ENCODE peak calls at places on chromosomes 11 and 22, in nine cellular contexts. R is A549, P is upper lobe of left lung, O is right lobe of liver, I is prostate gland, W is heart left ventricle, L is Peyer's patch, T is H1, G is adrenal gland. Z is an unnamed sample.

GRCh38 chr11:112844530-112844929 is 116.7 kb upstream of the NCAM1 start:
- DNase-seq in I (no peak), L (no peak), G (no peak), P (no peak), O (no peak), T (peak; percentile 22), R (no peak), W (no peak), Z (no peak)

GRCh38 chr22:19799322-19800190 is 39.0 kb downstream of the TBX1 start:
- DNase-seq in I (no peak), W (no peak), P (peak; percentile 85), G (no peak), L (no peak), O (peak; percentile 47), R (no peak), T (no peak), Z (peak; percentile 75)

GRCh38 chr11:88181776-88182175 is 6.5 kb upstream of the RAB38 start:
- DNase-seq in P (no peak), I (peak; percentile 39), L (no peak), R (no peak), O (no peak), T (no peak), W (no peak), G (no peak), Z (no peak)

GRCh38 chr11:125933030-125933813 is 12.6 kb upstream of the VSIG10L2 start:
- DNase-seq in G (no peak), P (no peak), I (no peak), W (no peak), T (no peak), O (no peak), R (no peak), L (no peak), Z (no peak)

GRCh38 chr11:110565690-110566336 is 136.1 kb downstream of the FDX1 start:
- DNase-seq in I (peak; percentile 8), R (no peak), O (no peak), G (peak; percentile 31), P (peak; percentile 16), L (no peak), W (no peak), T (no peak), Z (no peak)

GRCh38 chr11:79437274-79437980 is 3.4 kb downstream of the TENM4 start:
- DNase-seq in O (peak; percentile 62), R (no peak), L (peak; percentile 55), I (peak; percentile 44), G (peak; percentile 73), T (peak; percentile 86), P (peak; percentile 93), W (peak; percentile 75), Z (peak; percentile 75)

GRCh38 chr22:26239561-26239960 is 70.3 kb downstream of the SEZ6L start:
- DNase-seq in P (no peak), W (no peak), O (no peak), G (peak; percentile 32), I (no peak), T (no peak), L (no peak), R (no peak), Z (no peak)

GRCh38 chr11:130913268-130913667 is 3.0 kb downstream of the SNX19 start:
- DNase-seq in L (no peak), R (no peak), P (no peak), T (no peak), O (no peak), I (no peak), G (no peak), W (no peak), Z (no peak)

GRCh38 chr22:32413715-32414114 is 1.7 kb upstream of the RTCB start:
- DNase-seq in I (no peak), O (no peak), G (no peak), P (no peak), W (no peak), T (no peak), L (no peak), R (peak; percentile 10), Z (peak; percentile 8)

GRCh38 chr11:69487391-69487790 is 5.9 kb downstream of the LINC01488 start:
- DNase-seq in R (no peak), W (no peak), O (peak; percentile 40), P (no peak), L (no peak), G (no peak), I (no peak), T (no peak), Z (no peak)

GRCh38 chr22:49705216-49705600 is 122.5 kb downstream of the BRD1 start:
- DNase-seq in P (no peak), R (no peak), W (no peak), G (no peak), I (no peak), T (no peak), L (peak; percentile 10), O (no peak), Z (no peak)

DNA sequence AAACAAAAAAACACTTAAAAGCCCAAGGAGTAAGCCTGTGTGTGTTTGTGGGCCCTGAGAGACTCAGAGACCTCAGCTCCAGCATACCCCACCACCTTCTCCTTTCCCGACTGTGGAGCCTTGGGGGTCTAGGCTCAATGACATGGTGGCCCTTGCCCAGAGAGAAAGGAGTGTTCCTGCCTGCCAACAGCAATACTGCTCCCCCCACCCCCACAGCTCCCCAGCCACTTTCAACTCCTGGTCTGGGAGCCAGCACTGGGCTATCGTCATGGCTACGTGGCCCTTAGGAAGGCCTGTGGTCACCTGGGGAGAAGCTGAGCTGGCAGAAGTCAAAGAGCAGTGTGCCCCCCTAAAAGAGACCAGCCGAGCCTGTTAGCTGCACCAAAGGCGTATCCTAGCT is 2.6 kb downstream of the PPP1R14B start:
- DNase-seq in I (no peak), G (no peak), R (no peak), W (no peak), T (no peak), L (no peak), P (no peak), O (no peak), Z (no peak)
- TF ChIP-seq POLR2A in I (no peak), G (no peak), R (no peak), W (no peak), T (no peak), L (no peak), P (no peak), O (no peak), Z (no peak)

GRCh38 chr11:47417712-47418111 is 8.5 kb downstream of the PSMC3 start:
- DNase-seq in R (no peak), W (peak; percentile 23), I (no peak), L (no peak), G (no peak), P (no peak), T (no peak), O (no peak), Z (no peak)

GRCh38 chr11:47413908-47414684 is 5.7 kb downstream of the SLC39A13 start:
- DNase-seq in O (no peak), W (peak; percentile 72), P (peak; percentile 76), G (no peak), T (no peak), R (no peak), I (no peak), L (no peak), Z (no peak)

GRCh38 chr11:47414685-47415070 is 6.3 kb downstream of the SLC39A13 start:
- DNase-seq in P (peak; percentile 79), T (no peak), G (no peak), L (no peak), I (no peak), R (no peak), O (peak; percentile 55), W (no peak), Z (no peak)

GRCh38 chr11:47415091-47415854 is 6.9 kb downstream of the SLC39A13 start:
- DNase-seq in T (no peak), P (peak; percentile 61), O (no peak), G (no peak), R (no peak), L (no peak), W (no peak), I (no peak), Z (no peak)

DNA sequence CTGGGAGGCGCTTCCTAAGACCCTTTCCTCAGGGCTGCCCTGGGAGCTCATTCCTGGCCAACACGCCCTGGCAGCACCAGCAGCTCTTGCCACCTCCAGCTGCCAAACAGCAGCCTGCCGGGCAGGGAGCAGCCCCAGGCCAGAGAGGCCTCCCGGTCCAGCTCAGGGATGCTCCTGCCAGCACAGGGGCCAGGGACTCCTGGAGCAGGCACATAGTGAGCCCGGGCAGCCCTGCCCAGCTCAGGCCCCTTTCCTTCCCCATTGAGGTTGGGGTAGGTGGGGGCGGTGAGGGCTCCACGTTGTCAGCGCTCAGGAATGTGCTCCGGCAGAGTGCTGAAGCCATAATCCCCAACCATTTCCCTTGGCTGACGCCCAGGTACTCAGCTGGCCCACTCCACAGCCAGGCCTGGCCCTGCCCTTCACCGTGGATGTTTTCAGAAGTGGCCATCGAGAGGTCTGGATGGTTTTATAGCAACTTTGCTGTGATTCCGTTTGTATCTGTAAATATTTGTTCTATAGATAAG is 7.6 kb downstream of the SLC39A13 start:
- DNase-seq in G (peak; percentile 82), R (peak; percentile 40), P (peak; percentile 82), O (no peak), T (no peak), W (peak; percentile 91), I (peak; percentile 74), L (peak; percentile 78), Z (peak; percentile 96)
- TF ChIP-seq POLR2A in G (no peak), R (no peak), P (no peak), O (no peak), T (no peak), W (no peak), I (no peak), L (no peak), Z (no peak)

GRCh38 chr22:42369250-42370041 is 62.8 kb downstream of the NFAM1 start:
- DNase-seq in G (peak; percentile 96), T (no peak), I (peak; percentile 95), L (peak; percentile 96), W (peak; percentile 94), O (peak; percentile 95), P (peak; percentile 95), R (peak; percentile 92), Z (peak; percentile 95)
- TF ChIP-seq POLR2A in G (no peak), T (no peak), I (peak; percentile 31), L (no peak), W (no peak), O (peak; percentile 37), P (peak; percentile 18), R (peak; percentile 36), Z (peak; percentile 27)

GRCh38 chr11:65115361-65116082 is 2.0 kb downstream of the ZNHIT2 start:
- DNase-seq in G (no peak), W (peak; percentile 25), I (no peak), P (no peak), T (no peak), O (peak; percentile 53), R (no peak), L (no peak), Z (no peak)
- TF ChIP-seq POLR2A in G (no peak), W (no peak), I (no peak), P (no peak), T (no peak), O (no peak), R (peak; percentile 23), L (no peak), Z (no peak)

GRCh38 chr22:37448521-37449150 is 21.4 kb upstream of the ELFN2 start:
- DNase-seq in W (no peak), I (no peak), R (no peak), G (no peak), T (no peak), P (peak; percentile 64), O (no peak), L (no peak), Z (no peak)
- TF ChIP-seq POLR2A in W (no peak), I (no peak), R (no peak), G (no peak), T (no peak), P (no peak), O (no peak), L (no peak), Z (no peak)

Z was measured in H54.